ENCODE peak calls at places on chromosome 4, in nine cellular contexts. N is CD8-positive, alpha-beta memory T cell; E is T-cell; A is substantia nigra; P is NCI-H1417; O is activated gamma-delta T cell treated with Interleukin-2 at 50 U/mL for 16 hours; F is NCI-H1694 treated with DMSO at 0.1 percent for 48 hours; J is AG20443; S is HS-27A. C is an unnamed sample.

GRCh38 chr4:25527044-25527443 is 128.6 kb upstream of the SLC34A2 start:
- DNase-seq in O (no peak), E (no peak), S (no peak), N (no peak), A (no peak), P (no peak), J (no peak), F (no peak), C (no peak)

GRCh38 chr4:30722916-30723270 is 2.7 kb downstream of the PCDH7 start:
- DNase-seq in N (no peak), J (no peak), E (no peak), A (no peak), F (no peak), S (no peak), O (no peak), P (no peak), C (no peak)

GRCh38 chr4:56430203-56430602 is 5.2 kb downstream of the PPAT start:
- DNase-seq in N (no peak), P (no peak), F (no peak), S (no peak), O (no peak), A (no peak), J (no peak), E (no peak), C (no peak)

GRCh38 chr4:110754726-110755125 is 131.8 kb upstream of the PITX2 start:
- DNase-seq in E (no peak), J (no peak), S (no peak), P (no peak), O (no peak), N (no peak), F (no peak), A (no peak), C (no peak)

GRCh38 chr4:71784569-71785197 is 804 bp upstream of the GC start:
- DNase-seq in A (no peak), F (no peak), J (no peak), E (no peak), N (no peak), O (no peak), P (no peak), S (no peak), C (no peak)

GRCh38 chr4:8308856-8309771 is 39.6 kb downstream of the HTRA3 start:
- DNase-seq in S (no peak), P (no peak), N (no peak), E (no peak), A (no peak), O (no peak), J (peak), F (no peak), C (no peak)

GRCh38 chr4:161817822-161818412 is 345.9 kb downstream of the FSTL5 start:
- DNase-seq in F (no peak), P (no peak), E (no peak), O (no peak), J (no peak), A (no peak), S (peak), N (no peak), C (no peak)

GRCh38 chr4:57726154-57726553 is 616.0 kb upstream of the IGFBP7 start:
- DNase-seq in S (no peak), P (no peak), O (no peak), A (no peak), E (no peak), J (no peak), F (no peak), N (no peak), C (no peak)

GRCh38 chr4:98603683-98604573 is 54.5 kb downstream of the TSPAN5 start:
- DNase-seq in S (no peak), F (no peak), J (no peak), O (no peak), A (no peak), P (no peak), E (no peak), N (no peak), C (no peak)

GRCh38 chr4:61312526-61312925 is 112.4 kb downstream of the ADGRL3 start:
- DNase-seq in F (no peak), S (no peak), O (no peak), A (no peak), E (no peak), N (no peak), P (no peak), J (no peak), C (no peak)

GRCh38 chr4:176013466-176014247 is 52.0 kb upstream of the WDR17 start:
- DNase-seq in E (no peak), S (no peak), A (no peak), O (no peak), N (no peak), P (no peak), J (no peak), F (no peak), C (no peak)